ENCODE peak calls at places on chromosomes 3 and 15, in six cellular contexts. P is mesenchymal stem cell, D is GM23248, R is GM23338, L is astrocyte, V is IMR-90. F is an unnamed sample.

GRCh38 chr3:9552252-9552999 is 1.2 kb downstream of the LHFPL4 start:
- DNase-seq in P (peak), D (peak), R (peak), L (peak), V (peak), F (peak)

GRCh38 chr3:182618085-182618732 is 175.1 kb upstream of the ATP11B start:
- DNase-seq in P (no peak), D (peak), R (peak), L (peak), V (no peak), F (no peak)

GRCh38 chr3:71130516-71131384 is 452.8 kb downstream of the FOXP1 start:
- DNase-seq in P (peak), D (peak), R (peak), L (peak), V (peak), F (peak)

GRCh38 chr15:74314897-74315438 is 52.5 kb downstream of the CYP11A1 start:
- DNase-seq in P (no peak), D (no peak), R (no peak), L (peak), V (no peak), F (no peak)

GRCh38 chr3:24933401-24933800 is 438.8 kb upstream of the THRB start:
- DNase-seq in P (no peak), D (no peak), R (no peak), L (no peak), V (no peak), F (no peak)

GRCh38 chr3:148243609-148244008 is 454.1 kb upstream of the AGTR1 start:
- DNase-seq in P (no peak), D (no peak), R (no peak), L (no peak), V (no peak), F (no peak)

GRCh38 chr3:52524752-52525661 is 8.7 kb downstream of the NT5DC2 start:
- DNase-seq in P (no peak), D (no peak), R (no peak), L (no peak), V (no peak), F (peak)

GRCh38 chr3:8436667-8437287 is 64.8 kb upstream of the LMCD1 start:
- DNase-seq in P (no peak), D (no peak), R (no peak), L (no peak), V (no peak), F (peak)

GRCh38 chr15:25796395-25796794 is 66.7 kb downstream of the ATP10A start:
- DNase-seq in P (no peak), D (no peak), R (no peak), L (no peak), V (no peak), F (peak)

GRCh38 chr3:72284485-72284884 is 499.5 kb upstream of the PROK2 start:
- DNase-seq in P (no peak), D (no peak), R (no peak), L (no peak), V (no peak), F (no peak)

GRCh38 chr3:11543948-11544387 is 99.7 kb downstream of the VGLL4 start:
- DNase-seq in P (no peak), D (no peak), R (no peak), L (no peak), V (no peak), F (peak)

GRCh38 chr3:11542551-11542950 is 101.2 kb downstream of the VGLL4 start:
- DNase-seq in P (no peak), D (no peak), R (no peak), L (no peak), V (no peak), F (no peak)

GRCh38 chr3:11543141-11543947 is 100.4 kb downstream of the VGLL4 start:
- DNase-seq in P (no peak), D (no peak), R (no peak), L (no peak), V (no peak), F (peak)

GRCh38 chr3:11545186-11545851 is 98.4 kb downstream of the VGLL4 start:
- DNase-seq in P (no peak), D (peak), R (peak), L (no peak), V (no peak), F (peak)

GRCh38 chr3:11544413-11545181 is 99.1 kb downstream of the VGLL4 start:
- DNase-seq in P (peak), D (peak), R (no peak), L (peak), V (peak), F (peak)
- H3K4me2 ChIP-seq in P (no peak), D (peak), R (no peak), L (no peak), V (no peak), F (no peak)

DNA sequence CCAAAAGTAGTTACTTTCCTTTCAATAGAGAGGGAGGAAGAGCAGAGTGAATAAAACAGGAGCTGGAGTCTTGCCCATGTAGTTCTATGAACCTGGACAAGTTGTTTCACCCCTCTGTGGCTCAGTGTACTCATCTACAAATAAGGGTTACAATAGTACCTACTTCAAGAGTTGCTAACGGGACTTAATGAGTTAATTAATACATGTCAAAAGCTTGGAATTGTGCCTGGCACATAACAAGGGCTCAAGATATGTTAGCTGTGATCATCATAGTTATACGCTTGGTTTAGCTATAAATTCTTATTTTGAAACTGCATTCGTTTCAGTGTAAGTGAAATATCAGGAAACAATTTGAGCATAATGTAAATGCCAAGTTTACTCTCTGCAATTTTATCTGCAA is 388.5 kb upstream of the THBS1 start:
- DNase-seq in P (no peak), D (no peak), R (no peak), L (peak), V (no peak), F (no peak)
- H3K4me2 ChIP-seq in P (no peak), D (peak), R (no peak), L (peak), V (peak), F (peak)

GRCh38 chr15:38642689-38643270 is 78.2 kb upstream of the RASGRP1 start:
- DNase-seq in P (no peak), D (no peak), R (peak), L (no peak), V (no peak), F (no peak)
- H3K4me2 ChIP-seq in P (no peak), D (no peak), R (no peak), L (no peak), V (no peak), F (no peak)

GRCh38 chr15:41490355-41490754 is 3.3 kb upstream of the ITPKA start:
- DNase-seq in P (peak), D (peak), R (no peak), L (peak), V (peak), F (peak)
- H3K4me2 ChIP-seq in P (no peak), D (peak), R (no peak), L (peak), V (peak), F (peak)

DNA sequence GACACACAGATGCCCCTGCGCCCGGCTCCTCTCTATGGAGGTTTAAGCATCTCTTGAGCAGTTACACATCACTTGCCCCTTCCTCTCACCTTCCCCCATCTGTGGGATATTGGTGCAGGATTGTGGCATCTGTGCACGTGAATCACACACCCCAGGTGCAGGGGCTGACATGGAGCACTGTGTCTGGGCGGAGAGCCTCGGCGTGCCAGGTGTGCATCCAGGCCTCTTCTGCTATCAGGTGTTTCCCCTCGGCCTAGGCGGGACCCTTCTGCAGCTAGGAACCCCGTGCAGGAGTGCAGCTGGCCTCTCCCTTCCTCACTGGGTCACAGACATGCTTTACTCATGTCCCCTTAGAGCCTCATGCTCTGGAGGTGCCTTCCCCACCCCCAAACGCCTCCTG is 33.4 kb upstream of the MUC13 start:
- DNase-seq in P (no peak), D (no peak), R (no peak), L (no peak), V (no peak), F (peak)
- H3K4me2 ChIP-seq in P (no peak), D (no peak), R (no peak), L (no peak), V (no peak), F (no peak)

GRCh38 chr15:33152502-33153109 is 41.9 kb downstream of the FMN1 start:
- DNase-seq in P (no peak), D (peak), R (no peak), L (peak), V (peak), F (peak)

GRCh38 chr15:33150993-33151392 is 43.5 kb downstream of the FMN1 start:
- DNase-seq in P (no peak), D (no peak), R (no peak), L (no peak), V (no peak), F (no peak)

GRCh38 chr15:33156021-33156420 is 38.5 kb downstream of the FMN1 start:
- DNase-seq in P (no peak), D (no peak), R (no peak), L (no peak), V (no peak), F (no peak)

GRCh38 chr15:33154366-33155166 is 39.9 kb downstream of the FMN1 start:
- DNase-seq in P (peak), D (peak), R (no peak), L (peak), V (peak), F (peak)

GRCh38 chr15:33153548-33153947 is 41.0 kb downstream of the FMN1 start:
- DNase-seq in P (no peak), D (no peak), R (no peak), L (no peak), V (no peak), F (no peak)
- H3K4me2 ChIP-seq in P (no peak), D (no peak), R (no peak), L (no peak), V (no peak), F (no peak)

GRCh38 chr3:171790898-171791694 is 19.2 kb downstream of the PLD1 start:
- DNase-seq in P (no peak), D (peak), R (no peak), L (peak), V (peak), F (no peak)

GRCh38 chr3:171790574-171790897 is 19.7 kb downstream of the PLD1 start:
- DNase-seq in P (no peak), D (no peak), R (no peak), L (no peak), V (no peak), F (no peak)

GRCh38 chr3:171791695-171792082 is 18.6 kb downstream of the PLD1 start:
- DNase-seq in P (peak), D (peak), R (peak), L (peak), V (peak), F (no peak)

GRCh38 chr3:171788546-171789351 is 21.5 kb downstream of the PLD1 start:
- DNase-seq in P (peak), D (peak), R (no peak), L (peak), V (peak), F (peak)

DNA sequence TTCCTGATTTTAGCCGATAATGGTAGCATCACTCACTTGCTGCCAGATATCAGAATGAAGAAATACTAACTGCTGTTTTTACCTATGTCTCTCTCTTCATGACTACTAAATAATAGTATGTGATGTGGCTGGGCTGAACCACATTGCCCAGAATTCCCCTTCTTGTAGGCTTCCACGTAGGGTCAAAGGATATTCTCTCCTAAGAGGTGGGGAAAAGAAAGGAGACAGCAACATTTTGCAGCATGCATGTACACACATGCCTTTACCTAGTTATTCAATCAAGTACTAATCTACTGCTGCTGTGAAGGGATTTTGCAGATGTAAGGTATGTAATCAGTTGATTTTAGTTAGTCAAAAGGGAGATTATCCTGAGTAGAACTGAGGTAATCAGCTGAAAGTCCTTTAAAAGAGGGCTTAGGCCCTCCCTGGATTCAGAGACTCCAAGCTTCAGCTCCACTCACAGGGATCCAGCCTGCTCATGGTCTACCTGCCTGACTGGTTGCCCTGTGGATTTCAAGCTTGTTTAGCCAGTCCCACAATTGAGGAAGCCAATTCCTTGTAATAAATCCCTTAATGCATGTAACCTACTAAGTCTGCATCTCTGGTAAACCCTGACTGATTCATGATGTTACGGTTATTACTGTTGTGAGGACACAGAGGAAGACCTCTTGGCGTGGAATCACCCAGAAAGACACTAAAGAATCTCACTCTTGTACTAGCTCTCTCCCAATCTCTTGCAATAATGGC is 20.4 kb downstream of the PLD1 start:
- DNase-seq in P (no peak), D (no peak), R (no peak), L (no peak), V (no peak), F (no peak)
- H3K4me2 ChIP-seq in P (no peak), D (no peak), R (no peak), L (no peak), V (no peak), F (no peak)

GRCh38 chr15:31129769-31130303 is 28.3 kb upstream of the TRPM1 start:
- DNase-seq in P (no peak), D (no peak), R (no peak), L (no peak), V (no peak), F (peak)

GRCh38 chr15:31128919-31129768 is 27.6 kb upstream of the TRPM1 start:
- DNase-seq in P (peak), D (peak), R (peak), L (no peak), V (peak), F (peak)

GRCh38 chr15:31125061-31125460 is 23.5 kb upstream of the TRPM1 start:
- DNase-seq in P (no peak), D (no peak), R (no peak), L (no peak), V (no peak), F (no peak)

GRCh38 chr15:31128477-31128876 is 27.0 kb upstream of the TRPM1 start:
- DNase-seq in P (no peak), D (no peak), R (no peak), L (no peak), V (no peak), F (no peak)

GRCh38 chr15:31127596-31128261 is 26.2 kb upstream of the TRPM1 start:
- DNase-seq in P (no peak), D (no peak), R (no peak), L (no peak), V (no peak), F (no peak)
- H3K4me2 ChIP-seq in P (no peak), D (no peak), R (no peak), L (no peak), V (no peak), F (no peak)

GRCh38 chr3:32320080-32320479 is 71.6 kb upstream of the CMTM7 start:
- DNase-seq in P (no peak), D (no peak), R (no peak), L (no peak), V (no peak), F (no peak)
- H3K4me2 ChIP-seq in P (no peak), D (no peak), R (peak), L (no peak), V (no peak), F (no peak)

DNA sequence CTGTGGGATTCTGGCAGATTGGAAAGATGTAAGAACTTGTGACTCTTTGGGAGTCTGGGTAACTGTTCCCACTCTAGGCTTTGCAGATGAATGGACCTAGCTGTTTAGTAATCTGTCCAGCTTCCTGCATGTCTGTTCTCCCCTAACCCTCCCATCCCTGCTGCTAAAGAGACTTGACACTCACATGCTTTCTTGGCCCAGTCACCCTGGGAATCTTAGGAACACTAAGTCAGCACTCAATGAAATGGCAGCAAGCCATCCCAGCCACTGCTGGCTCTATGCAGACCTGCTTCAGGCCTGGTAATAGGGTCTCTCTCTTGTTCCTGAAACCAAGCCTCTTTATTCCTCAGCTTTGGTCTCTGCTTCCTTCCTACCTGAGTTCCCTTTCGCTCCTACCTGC is 63.7 kb upstream of the THSD4 start:
- DNase-seq in P (peak), D (peak), R (no peak), L (peak), V (peak), F (no peak)
- H3K4me2 ChIP-seq in P (no peak), D (no peak), R (no peak), L (peak), V (no peak), F (no peak)